ENCODE peak calls at places on chromosomes 7 and 10, in seven cellular contexts. One of them, this sample, is unnamed.
A peak's percentile ranks its signal among the peaks of the same experiment; 100 is the strongest.

GRCh38 chr7:22635349-22635748 is 91.7 kb upstream of the IL6 start:
- DNase-seq in endothelial cell of umbilical vein: peak; percentile 36
- DNase-seq in neural progenitor cell: no peak
- DNase-seq in hepatocyte: no peak
- DNase-seq in fibroblast of pulmonary artery: no peak
- DNase-seq in lung: no peak
- DNase-seq in AG04450: no peak
- DNase-seq in this sample: peak; percentile 56

GRCh38 chr7:135512135-135512887 is 2.4 kb upstream of the CNOT4 start:
- DNase-seq in neural progenitor cell: peak; percentile 71
- DNase-seq in AG04450: no peak
- DNase-seq in endothelial cell of umbilical vein: peak; percentile 68
- DNase-seq in lung: no peak
- DNase-seq in hepatocyte: peak; percentile 63
- DNase-seq in fibroblast of pulmonary artery: peak; percentile 84
- DNase-seq in this sample: peak; percentile 69

GRCh38 chr10:126972622-126973414 is 67.6 kb downstream of the DOCK1 start:
- DNase-seq in neural progenitor cell: no peak
- DNase-seq in hepatocyte: peak; percentile 79
- DNase-seq in endothelial cell of umbilical vein: peak; percentile 88
- DNase-seq in fibroblast of pulmonary artery: peak; percentile 91
- DNase-seq in AG04450: peak; percentile 91
- DNase-seq in lung: no peak
- DNase-seq in this sample: peak; percentile 83

GRCh38 chr10:28939352-28940157 is 262.2 kb downstream of the BAMBI start:
- DNase-seq in AG04450: no peak
- DNase-seq in endothelial cell of umbilical vein: no peak
- DNase-seq in fibroblast of pulmonary artery: peak; percentile 98
- DNase-seq in hepatocyte: peak; percentile 93
- DNase-seq in neural progenitor cell: peak; percentile 97
- DNase-seq in lung: peak; percentile 74
- DNase-seq in this sample: peak; percentile 19

GRCh38 chr7:114819629-114820362 is 102.1 kb upstream of the MDFIC start:
- DNase-seq in hepatocyte: peak; percentile 82
- DNase-seq in fibroblast of pulmonary artery: peak; percentile 98
- DNase-seq in lung: no peak
- DNase-seq in AG04450: peak; percentile 95
- DNase-seq in endothelial cell of umbilical vein: peak; percentile 44
- DNase-seq in neural progenitor cell: no peak
- DNase-seq in this sample: peak; percentile 100

GRCh38 chr7:140039071-140039470 is 23.7 kb downstream of the PARP12 start:
- DNase-seq in endothelial cell of umbilical vein: peak; percentile 84
- DNase-seq in fibroblast of pulmonary artery: peak; percentile 50
- DNase-seq in neural progenitor cell: no peak
- DNase-seq in hepatocyte: no peak
- DNase-seq in lung: no peak
- DNase-seq in AG04450: no peak
- DNase-seq in this sample: no peak

GRCh38 chr10:8913720-8914119 is 859.2 kb downstream of the GATA3 start:
- DNase-seq in endothelial cell of umbilical vein: no peak
- DNase-seq in fibroblast of pulmonary artery: peak; percentile 12
- DNase-seq in AG04450: no peak
- DNase-seq in lung: no peak
- DNase-seq in neural progenitor cell: no peak
- DNase-seq in hepatocyte: peak; percentile 8
- DNase-seq in this sample: peak; percentile 36

GRCh38 chr7:90645784-90646183 is 49.7 kb downstream of the CDK14 start:
- DNase-seq in hepatocyte: no peak
- DNase-seq in endothelial cell of umbilical vein: no peak
- DNase-seq in fibroblast of pulmonary artery: peak; percentile 44
- DNase-seq in neural progenitor cell: peak; percentile 77
- DNase-seq in lung: no peak
- DNase-seq in AG04450: no peak
- DNase-seq in this sample: no peak

GRCh38 chr10:18414061-18414460 is 237.3 kb downstream of the NSUN6 start:
- DNase-seq in fibroblast of pulmonary artery: no peak
- DNase-seq in endothelial cell of umbilical vein: no peak
- DNase-seq in neural progenitor cell: no peak
- DNase-seq in lung: peak; percentile 56
- DNase-seq in AG04450: no peak
- DNase-seq in hepatocyte: no peak
- DNase-seq in this sample: peak; percentile 16

GRCh38 chr10:44895280-44895679 is 15.9 kb upstream of the TMEM72 start:
- DNase-seq in endothelial cell of umbilical vein: no peak
- DNase-seq in neural progenitor cell: no peak
- DNase-seq in lung: no peak
- DNase-seq in AG04450: no peak
- DNase-seq in fibroblast of pulmonary artery: no peak
- DNase-seq in hepatocyte: no peak
- DNase-seq in this sample: no peak

GRCh38 chr10:126734957-126735356 is 64.5 kb upstream of the C10orf90 start:
- DNase-seq in neural progenitor cell: no peak
- DNase-seq in fibroblast of pulmonary artery: no peak
- DNase-seq in hepatocyte: no peak
- DNase-seq in lung: no peak
- DNase-seq in AG04450: no peak
- DNase-seq in endothelial cell of umbilical vein: no peak
- DNase-seq in this sample: peak; percentile 15

GRCh38 chr7:8434290-8435002 is 1.0 kb downstream of the NXPH1 start:
- DNase-seq in hepatocyte: no peak
- DNase-seq in endothelial cell of umbilical vein: no peak
- DNase-seq in AG04450: no peak
- DNase-seq in lung: no peak
- DNase-seq in fibroblast of pulmonary artery: no peak
- DNase-seq in neural progenitor cell: peak; percentile 51
- DNase-seq in this sample: no peak

GRCh38 chr7:86848226-86848625 is 204.5 kb downstream of the GRM3 start:
- DNase-seq in neural progenitor cell: no peak
- DNase-seq in AG04450: no peak
- DNase-seq in hepatocyte: peak; percentile 17
- DNase-seq in endothelial cell of umbilical vein: no peak
- DNase-seq in fibroblast of pulmonary artery: no peak
- DNase-seq in lung: no peak
- DNase-seq in this sample: no peak

GRCh38 chr10:49633327-49634045 is 19.6 kb downstream of the CHAT start:
- DNase-seq in hepatocyte: no peak
- DNase-seq in lung: no peak
- DNase-seq in endothelial cell of umbilical vein: no peak
- DNase-seq in AG04450: no peak
- DNase-seq in fibroblast of pulmonary artery: no peak
- DNase-seq in neural progenitor cell: no peak
- DNase-seq in this sample: no peak

GRCh38 chr7:27106181-27106905 is 3.9 kb upstream of the HOXA2 start:
- DNase-seq in endothelial cell of umbilical vein: peak; percentile 71
- DNase-seq in AG04450: no peak
- DNase-seq in neural progenitor cell: peak; percentile 89
- DNase-seq in hepatocyte: no peak
- DNase-seq in fibroblast of pulmonary artery: no peak
- DNase-seq in lung: no peak
- DNase-seq in this sample: peak; percentile 46

GRCh38 chr10:17921378-17921777 is 30.3 kb upstream of the SLC39A12 start:
- DNase-seq in lung: no peak
- DNase-seq in endothelial cell of umbilical vein: no peak
- DNase-seq in fibroblast of pulmonary artery: no peak
- DNase-seq in AG04450: no peak
- DNase-seq in hepatocyte: no peak
- DNase-seq in neural progenitor cell: no peak
- DNase-seq in this sample: no peak

DNA sequence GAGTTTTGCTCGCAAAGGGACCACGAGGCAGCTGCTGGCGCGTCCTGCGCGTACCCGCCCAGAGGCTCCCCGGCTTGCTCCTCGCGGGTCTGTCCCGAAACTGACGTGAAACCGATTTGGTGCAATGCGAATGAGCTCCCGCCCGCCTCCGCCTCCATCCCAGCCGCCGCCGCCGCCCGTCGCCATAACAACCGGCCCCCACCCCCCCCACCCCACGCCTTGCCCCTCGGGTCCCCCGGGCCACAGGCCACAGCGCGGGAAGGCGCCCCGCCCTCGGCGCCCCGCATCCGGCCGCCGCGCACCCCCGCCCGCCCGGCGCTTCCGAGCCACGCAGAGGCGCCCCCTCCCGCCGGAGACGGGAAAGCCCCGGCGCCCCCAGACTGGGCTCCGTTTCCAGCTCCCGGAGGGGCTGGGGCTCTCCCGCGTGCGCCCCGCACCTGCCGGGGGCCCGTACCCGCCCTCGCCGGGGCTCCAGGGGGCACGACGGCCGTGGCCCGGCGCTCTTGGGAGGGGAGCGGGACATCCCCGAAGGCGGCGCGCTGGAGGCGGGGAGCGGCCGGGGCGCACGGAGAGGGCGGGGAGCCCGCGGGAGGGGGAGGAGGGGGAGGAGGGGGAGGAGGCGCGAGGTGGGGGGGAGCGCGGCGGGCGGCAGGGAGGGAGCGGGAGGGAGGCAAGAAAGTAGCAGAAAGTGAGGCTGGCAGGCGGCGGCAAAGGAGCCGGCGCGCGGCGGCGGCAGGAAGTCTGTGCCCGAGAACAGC is at the start of gene CAMK1D:
- DNase-seq in lung: peak; percentile 84
- DNase-seq in neural progenitor cell: peak; percentile 89
- DNase-seq in hepatocyte: peak; percentile 80
- DNase-seq in AG04450: peak; percentile 37
- DNase-seq in endothelial cell of umbilical vein: peak; percentile 40
- DNase-seq in fibroblast of pulmonary artery: peak; percentile 52
- DNase-seq in this sample: peak; percentile 43
- TF ChIP-seq CTCF in lung: no peak
- TF ChIP-seq CTCF in neural progenitor cell: peak; percentile 58
- TF ChIP-seq CTCF in hepatocyte: peak; percentile 40
- TF ChIP-seq CTCF in AG04450: peak; percentile 27
- TF ChIP-seq CTCF in endothelial cell of umbilical vein: no peak
- TF ChIP-seq CTCF in fibroblast of pulmonary artery: no peak
- TF ChIP-seq CTCF in this sample: no peak

GRCh38 chr7:50352282-50352681 is 47.8 kb downstream of the IKZF1 start:
- DNase-seq in endothelial cell of umbilical vein: no peak
- DNase-seq in AG04450: no peak
- DNase-seq in hepatocyte: no peak
- DNase-seq in fibroblast of pulmonary artery: no peak
- DNase-seq in lung: no peak
- DNase-seq in neural progenitor cell: no peak
- DNase-seq in this sample: no peak

GRCh38 chr7:50353201-50353600 is 48.7 kb downstream of the IKZF1 start:
- DNase-seq in fibroblast of pulmonary artery: no peak
- DNase-seq in endothelial cell of umbilical vein: no peak
- DNase-seq in neural progenitor cell: no peak
- DNase-seq in hepatocyte: no peak
- DNase-seq in lung: no peak
- DNase-seq in AG04450: no peak
- DNase-seq in this sample: no peak

GRCh38 chr7:50349963-50350944 is 45.7 kb downstream of the IKZF1 start:
- DNase-seq in fibroblast of pulmonary artery: no peak
- DNase-seq in endothelial cell of umbilical vein: no peak
- DNase-seq in hepatocyte: no peak
- DNase-seq in lung: no peak
- DNase-seq in AG04450: no peak
- DNase-seq in neural progenitor cell: no peak
- DNase-seq in this sample: no peak

GRCh38 chr7:50349399-50349798 is 44.9 kb downstream of the IKZF1 start:
- DNase-seq in hepatocyte: no peak
- DNase-seq in fibroblast of pulmonary artery: no peak
- DNase-seq in AG04450: no peak
- DNase-seq in lung: no peak
- DNase-seq in endothelial cell of umbilical vein: no peak
- DNase-seq in neural progenitor cell: no peak
- DNase-seq in this sample: no peak

GRCh38 chr7:50351267-50351666 is 46.8 kb downstream of the IKZF1 start:
- DNase-seq in AG04450: no peak
- DNase-seq in fibroblast of pulmonary artery: no peak
- DNase-seq in lung: no peak
- DNase-seq in hepatocyte: no peak
- DNase-seq in endothelial cell of umbilical vein: no peak
- DNase-seq in neural progenitor cell: no peak
- DNase-seq in this sample: no peak
- H3K4me3 ChIP-seq in AG04450: no peak overlapping the region
- H3K4me3 ChIP-seq in fibroblast of pulmonary artery: no peak overlapping the region
- H3K4me3 ChIP-seq in lung: no peak overlapping the region
- H3K4me3 ChIP-seq in hepatocyte: no peak overlapping the region
- H3K4me3 ChIP-seq in endothelial cell of umbilical vein: no peak overlapping the region
- H3K4me3 ChIP-seq in neural progenitor cell: no peak overlapping the region
- H3K4me3 ChIP-seq in this sample: no peak overlapping the region

GRCh38 chr7:92875171-92875570 is 38.8 kb upstream of the CDK6 start:
- DNase-seq in neural progenitor cell: no peak
- DNase-seq in hepatocyte: no peak
- DNase-seq in fibroblast of pulmonary artery: no peak
- DNase-seq in endothelial cell of umbilical vein: no peak
- DNase-seq in AG04450: no peak
- DNase-seq in lung: no peak
- DNase-seq in this sample: no peak
- TF ChIP-seq CTCF in neural progenitor cell: no peak
- TF ChIP-seq CTCF in hepatocyte: no peak
- TF ChIP-seq CTCF in fibroblast of pulmonary artery: no peak
- TF ChIP-seq CTCF in endothelial cell of umbilical vein: no peak
- TF ChIP-seq CTCF in AG04450: no peak
- TF ChIP-seq CTCF in lung: no peak
- TF ChIP-seq CTCF in this sample: no peak

DNA sequence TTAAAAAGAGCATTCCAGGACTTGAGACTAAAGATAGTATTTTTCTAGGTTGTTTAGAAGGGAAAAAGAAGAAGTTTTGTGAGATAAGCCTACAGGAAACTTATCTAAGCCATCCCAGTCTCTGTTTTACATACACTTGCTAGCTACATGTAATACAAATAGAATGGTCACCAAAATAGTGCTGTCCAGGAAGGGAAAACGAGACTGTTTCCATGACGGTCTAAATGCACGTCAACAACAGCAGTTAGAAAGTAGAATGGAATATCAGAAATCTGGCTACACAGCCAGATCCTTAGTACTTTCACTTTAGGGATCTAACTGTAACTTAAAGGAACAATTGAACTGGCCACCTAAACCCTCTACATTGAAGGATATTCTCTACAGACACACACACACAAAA is 117.6 kb downstream of the TSPAN12 start:
- DNase-seq in endothelial cell of umbilical vein: peak; percentile 70
- DNase-seq in hepatocyte: no peak
- DNase-seq in AG04450: no peak
- DNase-seq in lung: no peak
- DNase-seq in fibroblast of pulmonary artery: peak; percentile 40
- DNase-seq in neural progenitor cell: no peak
- DNase-seq in this sample: peak; percentile 41
- H3K4me3 ChIP-seq in endothelial cell of umbilical vein: no peak overlapping the region
- H3K4me3 ChIP-seq in hepatocyte: no peak overlapping the region
- H3K4me3 ChIP-seq in AG04450: no peak overlapping the region
- H3K4me3 ChIP-seq in lung: no peak overlapping the region
- H3K4me3 ChIP-seq in fibroblast of pulmonary artery: no peak overlapping the region
- H3K4me3 ChIP-seq in neural progenitor cell: no peak overlapping the region
- H3K4me3 ChIP-seq in this sample: no peak overlapping the region